ENCODE peak calls at places on chromosomes 11 and 22, in seven cellular contexts. One of them, this sample, is unnamed.

GRCh38 chr11:131582021-131582531 is 211.7 kb downstream of the NTM start:
- DNase-seq in dorsolateral prefrontal cortex: no peak
- DNase-seq in NCI-H345: no peak
- DNase-seq in tibial artery: no peak
- DNase-seq in AG09309: no peak
- DNase-seq in stimulated activated CD8-positive, alpha-beta memory T cell treated with anti-CD3 and anti-CD28 coated beads, Interleukin-7, amount 100 ng/mL, for 1 hour: no peak
- DNase-seq in stimulated activated CD4-positive, alpha-beta T cell treated with anti-CD3 and anti-CD28 coated beads, TNF-alpha, amount 100 ng/mL, for 24 hours: no peak
- DNase-seq in this sample: no peak

GRCh38 chr11:77287615-77288273 is 13.7 kb downstream of the GDPD4 start:
- DNase-seq in AG09309: peak
- DNase-seq in stimulated activated CD4-positive, alpha-beta T cell treated with anti-CD3 and anti-CD28 coated beads, TNF-alpha, amount 100 ng/mL, for 24 hours: no peak
- DNase-seq in stimulated activated CD8-positive, alpha-beta memory T cell treated with anti-CD3 and anti-CD28 coated beads, Interleukin-7, amount 100 ng/mL, for 1 hour: no peak
- DNase-seq in NCI-H345: no peak
- DNase-seq in dorsolateral prefrontal cortex: no peak
- DNase-seq in tibial artery: no peak
- DNase-seq in this sample: no peak

GRCh38 chr11:61160487-61161189 is 588 bp downstream of the VPS37C start:
- DNase-seq in AG09309: no peak
- DNase-seq in tibial artery: no peak
- DNase-seq in stimulated activated CD4-positive, alpha-beta T cell treated with anti-CD3 and anti-CD28 coated beads, TNF-alpha, amount 100 ng/mL, for 24 hours: no peak
- DNase-seq in dorsolateral prefrontal cortex: no peak
- DNase-seq in NCI-H345: no peak
- DNase-seq in stimulated activated CD8-positive, alpha-beta memory T cell treated with anti-CD3 and anti-CD28 coated beads, Interleukin-7, amount 100 ng/mL, for 1 hour: no peak
- DNase-seq in this sample: no peak

GRCh38 chr11:103326070-103326794 is 217.0 kb downstream of the DYNC2H1 start:
- DNase-seq in stimulated activated CD8-positive, alpha-beta memory T cell treated with anti-CD3 and anti-CD28 coated beads, Interleukin-7, amount 100 ng/mL, for 1 hour: no peak
- DNase-seq in stimulated activated CD4-positive, alpha-beta T cell treated with anti-CD3 and anti-CD28 coated beads, TNF-alpha, amount 100 ng/mL, for 24 hours: no peak
- DNase-seq in dorsolateral prefrontal cortex: no peak
- DNase-seq in AG09309: peak
- DNase-seq in NCI-H345: peak
- DNase-seq in tibial artery: peak
- DNase-seq in this sample: no peak

GRCh38 chr11:71207996-71208774 is 44.2 kb downstream of the SHANK2 start:
- DNase-seq in NCI-H345: no peak
- DNase-seq in stimulated activated CD4-positive, alpha-beta T cell treated with anti-CD3 and anti-CD28 coated beads, TNF-alpha, amount 100 ng/mL, for 24 hours: no peak
- DNase-seq in AG09309: no peak
- DNase-seq in dorsolateral prefrontal cortex: no peak
- DNase-seq in stimulated activated CD8-positive, alpha-beta memory T cell treated with anti-CD3 and anti-CD28 coated beads, Interleukin-7, amount 100 ng/mL, for 1 hour: no peak
- DNase-seq in tibial artery: peak
- DNase-seq in this sample: no peak

GRCh38 chr22:49971232-49972162 is 10.9 kb downstream of the PIM3 start:
- DNase-seq in stimulated activated CD8-positive, alpha-beta memory T cell treated with anti-CD3 and anti-CD28 coated beads, Interleukin-7, amount 100 ng/mL, for 1 hour: no peak
- DNase-seq in NCI-H345: no peak
- DNase-seq in stimulated activated CD4-positive, alpha-beta T cell treated with anti-CD3 and anti-CD28 coated beads, TNF-alpha, amount 100 ng/mL, for 24 hours: peak
- DNase-seq in AG09309: no peak
- DNase-seq in tibial artery: peak
- DNase-seq in dorsolateral prefrontal cortex: peak
- DNase-seq in this sample: peak

GRCh38 chr11:12581923-12582322 is 92.3 kb upstream of the TEAD1 start:
- DNase-seq in stimulated activated CD4-positive, alpha-beta T cell treated with anti-CD3 and anti-CD28 coated beads, TNF-alpha, amount 100 ng/mL, for 24 hours: no peak
- DNase-seq in NCI-H345: peak
- DNase-seq in AG09309: peak
- DNase-seq in stimulated activated CD8-positive, alpha-beta memory T cell treated with anti-CD3 and anti-CD28 coated beads, Interleukin-7, amount 100 ng/mL, for 1 hour: no peak
- DNase-seq in tibial artery: no peak
- DNase-seq in dorsolateral prefrontal cortex: no peak
- DNase-seq in this sample: no peak

GRCh38 chr11:126431401-126432064 is 76.0 kb downstream of the ST3GAL4 start:
- DNase-seq in AG09309: peak
- DNase-seq in NCI-H345: no peak
- DNase-seq in stimulated activated CD8-positive, alpha-beta memory T cell treated with anti-CD3 and anti-CD28 coated beads, Interleukin-7, amount 100 ng/mL, for 1 hour: no peak
- DNase-seq in stimulated activated CD4-positive, alpha-beta T cell treated with anti-CD3 and anti-CD28 coated beads, TNF-alpha, amount 100 ng/mL, for 24 hours: no peak
- DNase-seq in dorsolateral prefrontal cortex: no peak
- DNase-seq in tibial artery: peak
- DNase-seq in this sample: peak

GRCh38 chr22:37716708-37717107 is 19.9 kb downstream of the TRIOBP start:
- DNase-seq in stimulated activated CD4-positive, alpha-beta T cell treated with anti-CD3 and anti-CD28 coated beads, TNF-alpha, amount 100 ng/mL, for 24 hours: no peak
- DNase-seq in NCI-H345: no peak
- DNase-seq in dorsolateral prefrontal cortex: no peak
- DNase-seq in tibial artery: no peak
- DNase-seq in stimulated activated CD8-positive, alpha-beta memory T cell treated with anti-CD3 and anti-CD28 coated beads, Interleukin-7, amount 100 ng/mL, for 1 hour: no peak
- DNase-seq in AG09309: no peak
- DNase-seq in this sample: no peak

GRCh38 chr11:22407899-22408298 is 69.7 kb downstream of the SLC17A6 start:
- DNase-seq in stimulated activated CD8-positive, alpha-beta memory T cell treated with anti-CD3 and anti-CD28 coated beads, Interleukin-7, amount 100 ng/mL, for 1 hour: no peak
- DNase-seq in AG09309: no peak
- DNase-seq in tibial artery: no peak
- DNase-seq in NCI-H345: peak
- DNase-seq in dorsolateral prefrontal cortex: no peak
- DNase-seq in stimulated activated CD4-positive, alpha-beta T cell treated with anti-CD3 and anti-CD28 coated beads, TNF-alpha, amount 100 ng/mL, for 24 hours: no peak
- DNase-seq in this sample: no peak

GRCh38 chr11:30489076-30489475 is 97.1 kb downstream of the MPPED2 start:
- DNase-seq in stimulated activated CD8-positive, alpha-beta memory T cell treated with anti-CD3 and anti-CD28 coated beads, Interleukin-7, amount 100 ng/mL, for 1 hour: no peak
- DNase-seq in stimulated activated CD4-positive, alpha-beta T cell treated with anti-CD3 and anti-CD28 coated beads, TNF-alpha, amount 100 ng/mL, for 24 hours: no peak
- DNase-seq in NCI-H345: no peak
- DNase-seq in dorsolateral prefrontal cortex: no peak
- DNase-seq in AG09309: no peak
- DNase-seq in tibial artery: no peak
- DNase-seq in this sample: no peak

GRCh38 chr22:20656902-20657836 is 116.7 kb upstream of the SERPIND1 start:
- DNase-seq in dorsolateral prefrontal cortex: no peak
- DNase-seq in tibial artery: no peak
- DNase-seq in stimulated activated CD4-positive, alpha-beta T cell treated with anti-CD3 and anti-CD28 coated beads, TNF-alpha, amount 100 ng/mL, for 24 hours: no peak
- DNase-seq in AG09309: no peak
- DNase-seq in NCI-H345: no peak
- DNase-seq in stimulated activated CD8-positive, alpha-beta memory T cell treated with anti-CD3 and anti-CD28 coated beads, Interleukin-7, amount 100 ng/mL, for 1 hour: no peak
- DNase-seq in this sample: no peak

GRCh38 chr11:78099671-78100070 is 20.0 kb upstream of the NDUFC2 start:
- DNase-seq in stimulated activated CD4-positive, alpha-beta T cell treated with anti-CD3 and anti-CD28 coated beads, TNF-alpha, amount 100 ng/mL, for 24 hours: no peak
- DNase-seq in NCI-H345: peak
- DNase-seq in AG09309: no peak
- DNase-seq in stimulated activated CD8-positive, alpha-beta memory T cell treated with anti-CD3 and anti-CD28 coated beads, Interleukin-7, amount 100 ng/mL, for 1 hour: no peak
- DNase-seq in tibial artery: no peak
- DNase-seq in dorsolateral prefrontal cortex: no peak
- DNase-seq in this sample: no peak

GRCh38 chr22:25051983-25052710 is 99.6 kb downstream of the KIAA1671 start:
- DNase-seq in tibial artery: no peak
- DNase-seq in AG09309: no peak
- DNase-seq in stimulated activated CD4-positive, alpha-beta T cell treated with anti-CD3 and anti-CD28 coated beads, TNF-alpha, amount 100 ng/mL, for 24 hours: no peak
- DNase-seq in NCI-H345: peak
- DNase-seq in stimulated activated CD8-positive, alpha-beta memory T cell treated with anti-CD3 and anti-CD28 coated beads, Interleukin-7, amount 100 ng/mL, for 1 hour: no peak
- DNase-seq in dorsolateral prefrontal cortex: no peak
- DNase-seq in this sample: peak

GRCh38 chr11:72856551-72857342 is 42.5 kb downstream of the ATG16L2 start:
- DNase-seq in stimulated activated CD4-positive, alpha-beta T cell treated with anti-CD3 and anti-CD28 coated beads, TNF-alpha, amount 100 ng/mL, for 24 hours: no peak
- DNase-seq in dorsolateral prefrontal cortex: no peak
- DNase-seq in tibial artery: no peak
- DNase-seq in NCI-H345: no peak
- DNase-seq in AG09309: no peak
- DNase-seq in stimulated activated CD8-positive, alpha-beta memory T cell treated with anti-CD3 and anti-CD28 coated beads, Interleukin-7, amount 100 ng/mL, for 1 hour: no peak
- DNase-seq in this sample: no peak

GRCh38 chr11:66277475-66278391 is at the start of gene CNIH2:
- DNase-seq in NCI-H345: peak
- DNase-seq in stimulated activated CD4-positive, alpha-beta T cell treated with anti-CD3 and anti-CD28 coated beads, TNF-alpha, amount 100 ng/mL, for 24 hours: no peak
- DNase-seq in stimulated activated CD8-positive, alpha-beta memory T cell treated with anti-CD3 and anti-CD28 coated beads, Interleukin-7, amount 100 ng/mL, for 1 hour: no peak
- DNase-seq in tibial artery: no peak
- DNase-seq in dorsolateral prefrontal cortex: peak
- DNase-seq in AG09309: no peak
- DNase-seq in this sample: peak

GRCh38 chr11:37503411-37504065 is 905.5 kb upstream of the RAG2 start:
- DNase-seq in tibial artery: no peak
- DNase-seq in AG09309: no peak
- DNase-seq in dorsolateral prefrontal cortex: no peak
- DNase-seq in NCI-H345: no peak
- DNase-seq in stimulated activated CD4-positive, alpha-beta T cell treated with anti-CD3 and anti-CD28 coated beads, TNF-alpha, amount 100 ng/mL, for 24 hours: no peak
- DNase-seq in stimulated activated CD8-positive, alpha-beta memory T cell treated with anti-CD3 and anti-CD28 coated beads, Interleukin-7, amount 100 ng/mL, for 1 hour: no peak
- DNase-seq in this sample: no peak

GRCh38 chr11:114783805-114784204 is 105.5 kb downstream of the NXPE2 start:
- DNase-seq in stimulated activated CD4-positive, alpha-beta T cell treated with anti-CD3 and anti-CD28 coated beads, TNF-alpha, amount 100 ng/mL, for 24 hours: no peak
- DNase-seq in AG09309: no peak
- DNase-seq in tibial artery: no peak
- DNase-seq in dorsolateral prefrontal cortex: no peak
- DNase-seq in stimulated activated CD8-positive, alpha-beta memory T cell treated with anti-CD3 and anti-CD28 coated beads, Interleukin-7, amount 100 ng/mL, for 1 hour: no peak
- DNase-seq in NCI-H345: no peak
- DNase-seq in this sample: no peak

GRCh38 chr11:75376175-75376574 is 23.1 kb upstream of the RPS3 start:
- DNase-seq in dorsolateral prefrontal cortex: no peak
- DNase-seq in stimulated activated CD4-positive, alpha-beta T cell treated with anti-CD3 and anti-CD28 coated beads, TNF-alpha, amount 100 ng/mL, for 24 hours: no peak
- DNase-seq in tibial artery: no peak
- DNase-seq in NCI-H345: no peak
- DNase-seq in AG09309: no peak
- DNase-seq in stimulated activated CD8-positive, alpha-beta memory T cell treated with anti-CD3 and anti-CD28 coated beads, Interleukin-7, amount 100 ng/mL, for 1 hour: no peak
- DNase-seq in this sample: no peak

GRCh38 chr22:50010676-50011446 is 1.7 kb downstream of the IL17REL start:
- DNase-seq in AG09309: no peak
- DNase-seq in stimulated activated CD8-positive, alpha-beta memory T cell treated with anti-CD3 and anti-CD28 coated beads, Interleukin-7, amount 100 ng/mL, for 1 hour: no peak
- DNase-seq in stimulated activated CD4-positive, alpha-beta T cell treated with anti-CD3 and anti-CD28 coated beads, TNF-alpha, amount 100 ng/mL, for 24 hours: no peak
- DNase-seq in NCI-H345: no peak
- DNase-seq in tibial artery: no peak
- DNase-seq in dorsolateral prefrontal cortex: no peak
- DNase-seq in this sample: no peak

GRCh38 chr11:61254403-61255025 is 13.5 kb downstream of the PGA5 start:
- DNase-seq in stimulated activated CD4-positive, alpha-beta T cell treated with anti-CD3 and anti-CD28 coated beads, TNF-alpha, amount 100 ng/mL, for 24 hours: peak
- DNase-seq in AG09309: no peak
- DNase-seq in tibial artery: peak
- DNase-seq in dorsolateral prefrontal cortex: no peak
- DNase-seq in stimulated activated CD8-positive, alpha-beta memory T cell treated with anti-CD3 and anti-CD28 coated beads, Interleukin-7, amount 100 ng/mL, for 1 hour: peak
- DNase-seq in NCI-H345: peak
- DNase-seq in this sample: peak

GRCh38 chr11:117734596-117734995 is 62.4 kb downstream of the DSCAML1 start:
- DNase-seq in dorsolateral prefrontal cortex: peak
- DNase-seq in stimulated activated CD8-positive, alpha-beta memory T cell treated with anti-CD3 and anti-CD28 coated beads, Interleukin-7, amount 100 ng/mL, for 1 hour: no peak
- DNase-seq in tibial artery: no peak
- DNase-seq in AG09309: no peak
- DNase-seq in NCI-H345: peak
- DNase-seq in stimulated activated CD4-positive, alpha-beta T cell treated with anti-CD3 and anti-CD28 coated beads, TNF-alpha, amount 100 ng/mL, for 24 hours: no peak
- DNase-seq in this sample: no peak

GRCh38 chr11:27754035-27755017 is 54.1 kb upstream of the BDNF start:
- DNase-seq in AG09309: no peak
- DNase-seq in tibial artery: no peak
- DNase-seq in dorsolateral prefrontal cortex: no peak
- DNase-seq in stimulated activated CD4-positive, alpha-beta T cell treated with anti-CD3 and anti-CD28 coated beads, TNF-alpha, amount 100 ng/mL, for 24 hours: no peak
- DNase-seq in NCI-H345: no peak
- DNase-seq in stimulated activated CD8-positive, alpha-beta memory T cell treated with anti-CD3 and anti-CD28 coated beads, Interleukin-7, amount 100 ng/mL, for 1 hour: no peak
- DNase-seq in this sample: no peak

GRCh38 chr11:36713715-36714114 is 115.7 kb upstream of the RAG2 start:
- DNase-seq in NCI-H345: no peak
- DNase-seq in stimulated activated CD4-positive, alpha-beta T cell treated with anti-CD3 and anti-CD28 coated beads, TNF-alpha, amount 100 ng/mL, for 24 hours: no peak
- DNase-seq in tibial artery: peak
- DNase-seq in dorsolateral prefrontal cortex: no peak
- DNase-seq in AG09309: no peak
- DNase-seq in stimulated activated CD8-positive, alpha-beta memory T cell treated with anti-CD3 and anti-CD28 coated beads, Interleukin-7, amount 100 ng/mL, for 1 hour: no peak
- DNase-seq in this sample: no peak

GRCh38 chr11:28657378-28658030 is 549.3 kb downstream of the METTL15 start:
- DNase-seq in tibial artery: no peak
- DNase-seq in AG09309: no peak
- DNase-seq in dorsolateral prefrontal cortex: no peak
- DNase-seq in NCI-H345: no peak
- DNase-seq in stimulated activated CD8-positive, alpha-beta memory T cell treated with anti-CD3 and anti-CD28 coated beads, Interleukin-7, amount 100 ng/mL, for 1 hour: no peak
- DNase-seq in stimulated activated CD4-positive, alpha-beta T cell treated with anti-CD3 and anti-CD28 coated beads, TNF-alpha, amount 100 ng/mL, for 24 hours: no peak
- DNase-seq in this sample: no peak

GRCh38 chr11:65311197-65311631 is 3.5 kb upstream of the CDC42EP2 start:
- DNase-seq in NCI-H345: no peak
- DNase-seq in AG09309: no peak
- DNase-seq in stimulated activated CD4-positive, alpha-beta T cell treated with anti-CD3 and anti-CD28 coated beads, TNF-alpha, amount 100 ng/mL, for 24 hours: no peak
- DNase-seq in dorsolateral prefrontal cortex: no peak
- DNase-seq in stimulated activated CD8-positive, alpha-beta memory T cell treated with anti-CD3 and anti-CD28 coated beads, Interleukin-7, amount 100 ng/mL, for 1 hour: no peak
- DNase-seq in tibial artery: no peak
- DNase-seq in this sample: peak

GRCh38 chr11:19458231-19458630 is 217.5 kb upstream of the E2F8 start:
- DNase-seq in NCI-H345: no peak
- DNase-seq in stimulated activated CD8-positive, alpha-beta memory T cell treated with anti-CD3 and anti-CD28 coated beads, Interleukin-7, amount 100 ng/mL, for 1 hour: no peak
- DNase-seq in stimulated activated CD4-positive, alpha-beta T cell treated with anti-CD3 and anti-CD28 coated beads, TNF-alpha, amount 100 ng/mL, for 24 hours: no peak
- DNase-seq in dorsolateral prefrontal cortex: no peak
- DNase-seq in tibial artery: no peak
- DNase-seq in AG09309: no peak
- DNase-seq in this sample: no peak

GRCh38 chr22:32583921-32584335 is 109.3 kb downstream of the FBXO7 start:
- DNase-seq in AG09309: no peak
- DNase-seq in tibial artery: peak
- DNase-seq in stimulated activated CD4-positive, alpha-beta T cell treated with anti-CD3 and anti-CD28 coated beads, TNF-alpha, amount 100 ng/mL, for 24 hours: no peak
- DNase-seq in dorsolateral prefrontal cortex: no peak
- DNase-seq in stimulated activated CD8-positive, alpha-beta memory T cell treated with anti-CD3 and anti-CD28 coated beads, Interleukin-7, amount 100 ng/mL, for 1 hour: no peak
- DNase-seq in NCI-H345: no peak
- DNase-seq in this sample: no peak

GRCh38 chr11:132822294-132822693 is 710.0 kb downstream of the OPCML start:
- DNase-seq in NCI-H345: no peak
- DNase-seq in dorsolateral prefrontal cortex: no peak
- DNase-seq in stimulated activated CD4-positive, alpha-beta T cell treated with anti-CD3 and anti-CD28 coated beads, TNF-alpha, amount 100 ng/mL, for 24 hours: no peak
- DNase-seq in stimulated activated CD8-positive, alpha-beta memory T cell treated with anti-CD3 and anti-CD28 coated beads, Interleukin-7, amount 100 ng/mL, for 1 hour: no peak
- DNase-seq in AG09309: no peak
- DNase-seq in tibial artery: no peak
- DNase-seq in this sample: no peak

GRCh38 chr22:44328762-44329161 is 16.0 kb upstream of the SHISAL1 start:
- DNase-seq in tibial artery: no peak
- DNase-seq in NCI-H345: no peak
- DNase-seq in stimulated activated CD8-positive, alpha-beta memory T cell treated with anti-CD3 and anti-CD28 coated beads, Interleukin-7, amount 100 ng/mL, for 1 hour: no peak
- DNase-seq in AG09309: no peak
- DNase-seq in dorsolateral prefrontal cortex: no peak
- DNase-seq in stimulated activated CD4-positive, alpha-beta T cell treated with anti-CD3 and anti-CD28 coated beads, TNF-alpha, amount 100 ng/mL, for 24 hours: no peak
- DNase-seq in this sample: no peak

GRCh38 chr22:28143961-28144745 is 225.1 kb upstream of the PITPNB start:
- DNase-seq in stimulated activated CD8-positive, alpha-beta memory T cell treated with anti-CD3 and anti-CD28 coated beads, Interleukin-7, amount 100 ng/mL, for 1 hour: no peak
- DNase-seq in stimulated activated CD4-positive, alpha-beta T cell treated with anti-CD3 and anti-CD28 coated beads, TNF-alpha, amount 100 ng/mL, for 24 hours: no peak
- DNase-seq in NCI-H345: no peak
- DNase-seq in AG09309: no peak
- DNase-seq in tibial artery: no peak
- DNase-seq in dorsolateral prefrontal cortex: no peak
- DNase-seq in this sample: no peak

GRCh38 chr11:33532257-33532656 is 168.4 kb downstream of the C11orf91 start:
- DNase-seq in AG09309: no peak
- DNase-seq in NCI-H345: no peak
- DNase-seq in stimulated activated CD4-positive, alpha-beta T cell treated with anti-CD3 and anti-CD28 coated beads, TNF-alpha, amount 100 ng/mL, for 24 hours: no peak
- DNase-seq in stimulated activated CD8-positive, alpha-beta memory T cell treated with anti-CD3 and anti-CD28 coated beads, Interleukin-7, amount 100 ng/mL, for 1 hour: no peak
- DNase-seq in dorsolateral prefrontal cortex: no peak
- DNase-seq in tibial artery: no peak
- DNase-seq in this sample: no peak

GRCh38 chr11:11607772-11608171 is 14.0 kb downstream of the GALNT18 start:
- DNase-seq in AG09309: no peak
- DNase-seq in stimulated activated CD4-positive, alpha-beta T cell treated with anti-CD3 and anti-CD28 coated beads, TNF-alpha, amount 100 ng/mL, for 24 hours: no peak
- DNase-seq in NCI-H345: no peak
- DNase-seq in stimulated activated CD8-positive, alpha-beta memory T cell treated with anti-CD3 and anti-CD28 coated beads, Interleukin-7, amount 100 ng/mL, for 1 hour: no peak
- DNase-seq in dorsolateral prefrontal cortex: no peak
- DNase-seq in tibial artery: no peak
- DNase-seq in this sample: no peak

GRCh38 chr22:36946436-36947158 is 33.2 kb downstream of the CSF2RB start:
- DNase-seq in NCI-H345: no peak
- DNase-seq in tibial artery: no peak
- DNase-seq in stimulated activated CD8-positive, alpha-beta memory T cell treated with anti-CD3 and anti-CD28 coated beads, Interleukin-7, amount 100 ng/mL, for 1 hour: no peak
- DNase-seq in dorsolateral prefrontal cortex: no peak
- DNase-seq in AG09309: no peak
- DNase-seq in stimulated activated CD4-positive, alpha-beta T cell treated with anti-CD3 and anti-CD28 coated beads, TNF-alpha, amount 100 ng/mL, for 24 hours: no peak
- DNase-seq in this sample: no peak

GRCh38 chr11:13316528-13316961 is 39.0 kb downstream of the BMAL1 start:
- DNase-seq in tibial artery: peak
- DNase-seq in AG09309: no peak
- DNase-seq in dorsolateral prefrontal cortex: no peak
- DNase-seq in stimulated activated CD4-positive, alpha-beta T cell treated with anti-CD3 and anti-CD28 coated beads, TNF-alpha, amount 100 ng/mL, for 24 hours: no peak
- DNase-seq in NCI-H345: no peak
- DNase-seq in stimulated activated CD8-positive, alpha-beta memory T cell treated with anti-CD3 and anti-CD28 coated beads, Interleukin-7, amount 100 ng/mL, for 1 hour: no peak
- DNase-seq in this sample: peak

GRCh38 chr11:101510608-101511007 is 73.2 kb downstream of the TRPC6 start:
- DNase-seq in stimulated activated CD8-positive, alpha-beta memory T cell treated with anti-CD3 and anti-CD28 coated beads, Interleukin-7, amount 100 ng/mL, for 1 hour: no peak
- DNase-seq in dorsolateral prefrontal cortex: no peak
- DNase-seq in tibial artery: no peak
- DNase-seq in AG09309: no peak
- DNase-seq in stimulated activated CD4-positive, alpha-beta T cell treated with anti-CD3 and anti-CD28 coated beads, TNF-alpha, amount 100 ng/mL, for 24 hours: no peak
- DNase-seq in NCI-H345: no peak
- DNase-seq in this sample: no peak

GRCh38 chr11:2404735-2405196 is 4.2 kb downstream of the TSSC4 start:
- DNase-seq in AG09309: no peak
- DNase-seq in tibial artery: no peak
- DNase-seq in dorsolateral prefrontal cortex: no peak
- DNase-seq in NCI-H345: no peak
- DNase-seq in stimulated activated CD8-positive, alpha-beta memory T cell treated with anti-CD3 and anti-CD28 coated beads, Interleukin-7, amount 100 ng/mL, for 1 hour: no peak
- DNase-seq in stimulated activated CD4-positive, alpha-beta T cell treated with anti-CD3 and anti-CD28 coated beads, TNF-alpha, amount 100 ng/mL, for 24 hours: no peak
- DNase-seq in this sample: no peak

GRCh38 chr11:74004694-74005615 is 3.9 kb downstream of the UCP3 start:
- DNase-seq in AG09309: no peak
- DNase-seq in stimulated activated CD8-positive, alpha-beta memory T cell treated with anti-CD3 and anti-CD28 coated beads, Interleukin-7, amount 100 ng/mL, for 1 hour: peak
- DNase-seq in NCI-H345: no peak
- DNase-seq in stimulated activated CD4-positive, alpha-beta T cell treated with anti-CD3 and anti-CD28 coated beads, TNF-alpha, amount 100 ng/mL, for 24 hours: peak
- DNase-seq in tibial artery: no peak
- DNase-seq in dorsolateral prefrontal cortex: no peak
- DNase-seq in this sample: no peak